ENCODE peak calls at places on chromosome 2, in eight cellular contexts. One of them, this sample, is unnamed.

GRCh38 chr2:150495993-150496627 is 8.6 kb upstream of the RND3 start:
- DNase-seq in A549: no peak
- DNase-seq in GM12878: no peak
- DNase-seq in tibial nerve: no peak
- DNase-seq in ovary: no peak
- DNase-seq in suprapubic skin: no peak
- DNase-seq in heart left ventricle: no peak
- DNase-seq in adrenal gland: no peak
- DNase-seq in this sample: no peak

GRCh38 chr2:2222931-2223330 is 108.1 kb downstream of the MYT1L start:
- DNase-seq in A549: no peak
- DNase-seq in GM12878: no peak
- DNase-seq in tibial nerve: no peak
- DNase-seq in ovary: no peak
- DNase-seq in suprapubic skin: no peak
- DNase-seq in heart left ventricle: no peak
- DNase-seq in adrenal gland: no peak
- DNase-seq in this sample: no peak

GRCh38 chr2:39160982-39161381 is 40.1 kb upstream of the SOS1 start:
- DNase-seq in A549: no peak
- DNase-seq in GM12878: no peak
- DNase-seq in tibial nerve: no peak
- DNase-seq in ovary: no peak
- DNase-seq in suprapubic skin: no peak
- DNase-seq in heart left ventricle: no peak
- DNase-seq in adrenal gland: no peak
- DNase-seq in this sample: no peak

GRCh38 chr2:237452846-237453245 is 34.2 kb upstream of the MLPH start:
- DNase-seq in A549: no peak
- DNase-seq in GM12878: no peak
- DNase-seq in tibial nerve: no peak
- DNase-seq in ovary: no peak
- DNase-seq in suprapubic skin: no peak
- DNase-seq in heart left ventricle: no peak
- DNase-seq in adrenal gland: no peak
- DNase-seq in this sample: no peak

GRCh38 chr2:127061377-127062273 is 45.3 kb downstream of the BIN1 start:
- DNase-seq in A549: no peak
- DNase-seq in GM12878: no peak
- DNase-seq in tibial nerve: no peak
- DNase-seq in ovary: no peak
- DNase-seq in suprapubic skin: no peak
- DNase-seq in heart left ventricle: peak
- DNase-seq in adrenal gland: peak
- DNase-seq in this sample: no peak

GRCh38 chr2:145674705-145675104 is 1154.8 kb upstream of the ZEB2 start:
- DNase-seq in A549: no peak
- DNase-seq in GM12878: no peak
- DNase-seq in tibial nerve: no peak
- DNase-seq in ovary: no peak
- DNase-seq in suprapubic skin: no peak
- DNase-seq in heart left ventricle: no peak
- DNase-seq in adrenal gland: no peak
- DNase-seq in this sample: no peak

GRCh38 chr2:105183555-105184323 is 57.8 kb upstream of the GPR45 start:
- DNase-seq in A549: no peak
- DNase-seq in GM12878: no peak
- DNase-seq in tibial nerve: no peak
- DNase-seq in ovary: no peak
- DNase-seq in suprapubic skin: no peak
- DNase-seq in heart left ventricle: no peak
- DNase-seq in adrenal gland: no peak
- DNase-seq in this sample: no peak

GRCh38 chr2:150587547-150588209 is 100.2 kb upstream of the RND3 start:
- DNase-seq in A549: no peak
- DNase-seq in GM12878: no peak
- DNase-seq in tibial nerve: no peak
- DNase-seq in ovary: no peak
- DNase-seq in suprapubic skin: no peak
- DNase-seq in heart left ventricle: no peak
- DNase-seq in adrenal gland: no peak
- DNase-seq in this sample: no peak

GRCh38 chr2:173830169-173830568 is 135.0 kb downstream of the SP3 start:
- DNase-seq in A549: no peak
- DNase-seq in GM12878: no peak
- DNase-seq in tibial nerve: peak
- DNase-seq in ovary: no peak
- DNase-seq in suprapubic skin: no peak
- DNase-seq in heart left ventricle: no peak
- DNase-seq in adrenal gland: no peak
- DNase-seq in this sample: no peak

GRCh38 chr2:173119069-173119807 is 43.6 kb downstream of the MAP3K20 start:
- DNase-seq in A549: no peak
- DNase-seq in GM12878: no peak
- DNase-seq in tibial nerve: no peak
- DNase-seq in ovary: peak
- DNase-seq in suprapubic skin: no peak
- DNase-seq in heart left ventricle: peak
- DNase-seq in adrenal gland: no peak
- DNase-seq in this sample: peak

GRCh38 chr2:20536619-20537422 is 89.9 kb downstream of the RHOB start:
- DNase-seq in A549: no peak
- DNase-seq in GM12878: no peak
- DNase-seq in tibial nerve: no peak
- DNase-seq in ovary: no peak
- DNase-seq in suprapubic skin: no peak
- DNase-seq in heart left ventricle: no peak
- DNase-seq in adrenal gland: peak
- DNase-seq in this sample: peak

GRCh38 chr2:1683297-1683696 is 61.0 kb downstream of the PXDN start:
- DNase-seq in A549: no peak
- DNase-seq in GM12878: no peak
- DNase-seq in tibial nerve: no peak
- DNase-seq in ovary: no peak
- DNase-seq in suprapubic skin: no peak
- DNase-seq in heart left ventricle: no peak
- DNase-seq in adrenal gland: no peak
- DNase-seq in this sample: no peak

GRCh38 chr2:7685342-7686015 is 768.3 kb downstream of the RNF144A start:
- DNase-seq in A549: no peak
- DNase-seq in GM12878: no peak
- DNase-seq in tibial nerve: no peak
- DNase-seq in ovary: no peak
- DNase-seq in suprapubic skin: no peak
- DNase-seq in heart left ventricle: no peak
- DNase-seq in adrenal gland: no peak
- DNase-seq in this sample: no peak

GRCh38 chr2:4693266-4693665 is 989.9 kb downstream of the DCDC2C start:
- DNase-seq in A549: no peak
- DNase-seq in GM12878: no peak
- DNase-seq in tibial nerve: no peak
- DNase-seq in ovary: no peak
- DNase-seq in suprapubic skin: no peak
- DNase-seq in heart left ventricle: no peak
- DNase-seq in adrenal gland: peak
- DNase-seq in this sample: no peak

GRCh38 chr2:225137971-225138370 is 95.7 kb upstream of the DOCK10 start:
- DNase-seq in A549: no peak
- DNase-seq in GM12878: no peak
- DNase-seq in tibial nerve: no peak
- DNase-seq in ovary: no peak
- DNase-seq in suprapubic skin: no peak
- DNase-seq in heart left ventricle: no peak
- DNase-seq in adrenal gland: no peak
- DNase-seq in this sample: no peak

GRCh38 chr2:8566788-8567468 is 114.9 kb upstream of the ID2 start:
- DNase-seq in A549: no peak
- DNase-seq in GM12878: no peak
- DNase-seq in tibial nerve: no peak
- DNase-seq in ovary: no peak
- DNase-seq in suprapubic skin: peak
- DNase-seq in heart left ventricle: peak
- DNase-seq in adrenal gland: no peak
- DNase-seq in this sample: peak

GRCh38 chr2:30463535-30463934 is 16.5 kb downstream of the LCLAT1 start:
- DNase-seq in A549: no peak
- DNase-seq in GM12878: no peak
- DNase-seq in tibial nerve: no peak
- DNase-seq in ovary: no peak
- DNase-seq in suprapubic skin: no peak
- DNase-seq in heart left ventricle: no peak
- DNase-seq in adrenal gland: no peak
- DNase-seq in this sample: no peak

GRCh38 chr2:30466216-30466615 is 19.2 kb downstream of the LCLAT1 start:
- DNase-seq in A549: no peak
- DNase-seq in GM12878: no peak
- DNase-seq in tibial nerve: no peak
- DNase-seq in ovary: no peak
- DNase-seq in suprapubic skin: no peak
- DNase-seq in heart left ventricle: no peak
- DNase-seq in adrenal gland: no peak
- DNase-seq in this sample: no peak

GRCh38 chr2:30462131-30462857 is 15.2 kb downstream of the LCLAT1 start:
- DNase-seq in A549: no peak
- DNase-seq in GM12878: no peak
- DNase-seq in tibial nerve: no peak
- DNase-seq in ovary: no peak
- DNase-seq in suprapubic skin: no peak
- DNase-seq in heart left ventricle: no peak
- DNase-seq in adrenal gland: no peak
- DNase-seq in this sample: no peak

GRCh38 chr2:30464544-30465170 is 17.6 kb downstream of the LCLAT1 start:
- DNase-seq in A549: no peak
- DNase-seq in GM12878: no peak
- DNase-seq in tibial nerve: no peak
- DNase-seq in ovary: no peak
- DNase-seq in suprapubic skin: no peak
- DNase-seq in heart left ventricle: no peak
- DNase-seq in adrenal gland: no peak
- DNase-seq in this sample: no peak

DNA sequence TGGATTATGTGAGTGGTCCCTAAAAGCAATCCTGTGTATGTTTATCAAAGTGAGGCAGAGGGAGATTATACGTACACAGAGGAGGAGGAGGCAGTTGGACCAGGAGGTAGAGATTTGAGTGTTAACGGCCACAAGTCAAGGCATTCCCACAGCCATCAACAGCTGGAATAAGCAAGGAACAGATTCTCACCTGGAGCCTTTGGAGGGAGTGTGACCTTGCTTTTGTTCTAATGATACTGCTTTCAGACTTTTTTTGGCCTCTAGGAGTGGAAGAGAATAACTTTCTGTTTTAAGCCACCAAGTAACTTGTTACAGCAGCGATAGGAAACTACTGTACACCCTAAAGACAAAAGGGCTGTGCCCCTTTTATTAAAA is 18.1 kb downstream of the LCLAT1 start:
- DNase-seq in A549: no peak
- DNase-seq in GM12878: no peak
- DNase-seq in tibial nerve: no peak
- DNase-seq in ovary: no peak
- DNase-seq in suprapubic skin: no peak
- DNase-seq in heart left ventricle: no peak
- DNase-seq in adrenal gland: no peak
- DNase-seq in this sample: no peak
- H3K27ac ChIP-seq in A549: peak
- H3K27ac ChIP-seq in GM12878: no peak
- H3K27ac ChIP-seq in tibial nerve: no peak
- H3K27ac ChIP-seq in ovary: peak
- H3K27ac ChIP-seq in suprapubic skin: no peak
- H3K27ac ChIP-seq in heart left ventricle: peak
- H3K27ac ChIP-seq in adrenal gland: no peak
- H3K27ac ChIP-seq in this sample: peak

DNA sequence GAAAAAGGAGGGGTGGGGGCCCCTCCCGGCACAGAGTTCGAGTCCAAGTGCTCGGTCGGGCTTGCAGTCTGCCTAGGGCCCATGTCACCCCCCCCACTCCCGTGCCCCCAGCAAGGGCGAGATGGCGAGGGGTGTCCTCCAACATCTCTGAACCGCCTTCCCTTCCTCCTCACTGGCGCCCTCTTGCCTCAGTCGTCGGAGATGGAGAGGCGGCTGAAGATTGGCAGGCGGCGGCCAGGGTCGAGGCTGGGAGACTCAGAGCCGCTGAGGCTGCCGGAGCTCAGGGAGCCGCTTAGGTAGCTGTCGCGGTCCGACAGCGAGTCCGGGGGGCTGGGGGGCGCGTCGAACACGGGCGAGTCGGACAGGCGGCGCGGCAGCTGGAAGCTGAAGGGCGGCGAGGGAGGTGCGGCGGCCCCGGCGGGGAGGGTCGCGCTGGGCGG is 2.3 kb downstream of the ZFP36L2 start:
- DNase-seq in A549: no peak
- DNase-seq in GM12878: no peak
- DNase-seq in tibial nerve: peak
- DNase-seq in ovary: peak
- DNase-seq in suprapubic skin: peak
- DNase-seq in heart left ventricle: peak
- DNase-seq in adrenal gland: peak
- DNase-seq in this sample: peak
- TF ChIP-seq POLR2A in A549: no peak
- TF ChIP-seq POLR2A in GM12878: no peak
- TF ChIP-seq POLR2A in tibial nerve: no peak
- TF ChIP-seq POLR2A in ovary: no peak
- TF ChIP-seq POLR2A in suprapubic skin: no peak
- TF ChIP-seq POLR2A in heart left ventricle: no peak
- TF ChIP-seq POLR2A in adrenal gland: peak
- TF ChIP-seq POLR2A in this sample: no peak

DNA sequence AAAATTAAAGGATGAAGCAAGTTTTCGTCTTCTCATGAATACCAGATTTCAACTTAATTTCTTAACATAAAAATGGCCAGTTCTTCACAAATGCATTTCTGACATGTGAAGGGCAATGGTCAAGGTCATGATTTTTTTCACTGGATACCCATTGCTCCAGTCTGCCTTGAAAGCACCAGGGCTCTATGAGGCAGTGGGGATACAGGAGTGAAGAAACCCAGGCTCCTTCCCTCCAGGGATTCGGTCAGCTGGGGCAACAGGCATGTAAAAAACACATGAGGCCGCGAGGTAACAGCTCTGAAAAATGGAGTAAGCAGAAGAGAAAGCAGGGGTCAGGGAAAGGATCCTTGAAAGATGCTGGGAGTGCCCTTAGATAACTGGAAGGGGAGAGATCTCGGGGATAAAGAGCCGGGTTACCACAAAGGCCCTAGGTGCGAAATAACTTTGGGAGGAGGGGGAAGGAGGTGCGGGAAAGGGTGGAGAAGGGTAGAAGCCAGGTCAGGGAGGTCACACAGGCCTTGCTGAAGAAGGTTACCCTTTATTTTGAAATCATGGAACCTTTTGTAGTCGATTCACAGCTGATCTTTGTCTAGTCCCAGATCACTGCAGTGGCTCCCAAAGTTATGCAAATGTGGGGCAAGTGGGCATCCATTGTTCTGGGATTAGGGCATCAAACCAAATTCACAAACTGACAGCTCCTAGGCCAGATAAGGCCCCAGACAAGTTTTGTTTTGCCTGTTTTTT is 5.2 kb upstream of the SPRED2 start:
- DNase-seq in A549: no peak
- DNase-seq in GM12878: no peak
- DNase-seq in tibial nerve: peak
- DNase-seq in ovary: no peak
- DNase-seq in suprapubic skin: no peak
- DNase-seq in heart left ventricle: no peak
- DNase-seq in adrenal gland: no peak
- DNase-seq in this sample: no peak
- H3K4me3 ChIP-seq in A549: peak
- H3K4me3 ChIP-seq in GM12878: no peak
- H3K4me3 ChIP-seq in tibial nerve: peak
- H3K4me3 ChIP-seq in ovary: peak
- H3K4me3 ChIP-seq in suprapubic skin: no peak
- H3K4me3 ChIP-seq in heart left ventricle: peak
- H3K4me3 ChIP-seq in adrenal gland: no peak
- H3K4me3 ChIP-seq in this sample: no peak

GRCh38 chr2:85525567-85525966 is 13.4 kb upstream of the MAT2A start:
- DNase-seq in A549: no peak
- DNase-seq in GM12878: no peak
- DNase-seq in tibial nerve: no peak
- DNase-seq in ovary: no peak
- DNase-seq in suprapubic skin: no peak
- DNase-seq in heart left ventricle: no peak
- DNase-seq in adrenal gland: no peak
- DNase-seq in this sample: no peak
- H3K27ac ChIP-seq in A549: no peak
- H3K27ac ChIP-seq in GM12878: no peak
- H3K27ac ChIP-seq in tibial nerve: no peak
- H3K27ac ChIP-seq in ovary: no peak
- H3K27ac ChIP-seq in suprapubic skin: no peak
- H3K27ac ChIP-seq in heart left ventricle: peak
- H3K27ac ChIP-seq in adrenal gland: no peak
- H3K27ac ChIP-seq in this sample: peak

This sample was measured in sigmoid colon.